ENCODE peak calls at places on chromosome X, in five cellular contexts. One of them, this sample, is unnamed.

GRCh38 chrX:149365552-149365951 is 139.6 kb downstream of the IDS start:
- DNase-seq in HCT116: no peak
- DNase-seq in SK-N-SH: no peak
- DNase-seq in GM12878: no peak
- DNase-seq in K562: no peak
- DNase-seq in this sample: peak

GRCh38 chrX:154437398-154437752 is 421 bp downstream of the GDI1 start:
- DNase-seq in HCT116: no peak
- DNase-seq in SK-N-SH: peak
- DNase-seq in GM12878: no peak
- DNase-seq in K562: no peak
- DNase-seq in this sample: no peak

GRCh38 chrX:16882702-16883486 is 12.7 kb upstream of the RBBP7 start:
- DNase-seq in HCT116: peak
- DNase-seq in SK-N-SH: peak
- DNase-seq in GM12878: peak
- DNase-seq in K562: peak
- DNase-seq in this sample: peak

GRCh38 chrX:70279081-70279480 is 2.9 kb upstream of the RAB41 start:
- DNase-seq in HCT116: no peak
- DNase-seq in SK-N-SH: no peak
- DNase-seq in GM12878: no peak
- DNase-seq in K562: no peak
- DNase-seq in this sample: no peak

GRCh38 chrX:133493366-133493765 is 78.1 kb upstream of the GPC4 start:
- DNase-seq in HCT116: no peak
- DNase-seq in SK-N-SH: no peak
- DNase-seq in GM12878: no peak
- DNase-seq in K562: no peak
- DNase-seq in this sample: no peak

GRCh38 chrX:134932528-134933217 is 58.1 kb upstream of the SMIM10 start:
- DNase-seq in HCT116: no peak
- DNase-seq in SK-N-SH: no peak
- DNase-seq in GM12878: no peak
- DNase-seq in K562: no peak
- DNase-seq in this sample: peak

GRCh38 chrX:100642296-100642695 is 1.7 kb upstream of the SRPX2 start:
- DNase-seq in HCT116: no peak
- DNase-seq in SK-N-SH: no peak
- DNase-seq in GM12878: no peak
- DNase-seq in K562: no peak
- DNase-seq in this sample: no peak

GRCh38 chrX:129701624-129702069 is 37.1 kb upstream of the XPNPEP2 start:
- DNase-seq in HCT116: no peak
- DNase-seq in SK-N-SH: no peak
- DNase-seq in GM12878: no peak
- DNase-seq in K562: no peak
- DNase-seq in this sample: no peak

GRCh38 chrX:78665286-78665685 is 6.2 kb upstream of the RTL3 start:
- DNase-seq in HCT116: no peak
- DNase-seq in SK-N-SH: no peak
- DNase-seq in GM12878: no peak
- DNase-seq in K562: no peak
- DNase-seq in this sample: no peak

GRCh38 chrX:50067435-50068292 is 133.1 kb downstream of the AKAP4 start:
- DNase-seq in HCT116: no peak
- DNase-seq in SK-N-SH: peak
- DNase-seq in GM12878: no peak
- DNase-seq in K562: no peak
- DNase-seq in this sample: peak

GRCh38 chrX:124413244-124413643 is 66.9 kb downstream of the SH2D1A start:
- DNase-seq in HCT116: no peak
- DNase-seq in SK-N-SH: no peak
- DNase-seq in GM12878: no peak
- DNase-seq in K562: no peak
- DNase-seq in this sample: no peak

GRCh38 chrX:104913348-104913747 is 307.1 kb downstream of the TEX13A start:
- DNase-seq in HCT116: no peak
- DNase-seq in SK-N-SH: peak
- DNase-seq in GM12878: no peak
- DNase-seq in K562: peak
- DNase-seq in this sample: peak

GRCh38 chrX:148947399-148948025 is 447.1 kb downstream of the AFF2 start:
- DNase-seq in HCT116: no peak
- DNase-seq in SK-N-SH: no peak
- DNase-seq in GM12878: no peak
- DNase-seq in K562: no peak
- DNase-seq in this sample: no peak

GRCh38 chrX:151901821-151902220 is 10.9 kb upstream of the MAGEA4 start:
- DNase-seq in HCT116: no peak
- DNase-seq in SK-N-SH: no peak
- DNase-seq in GM12878: no peak
- DNase-seq in K562: no peak
- DNase-seq in this sample: no peak

GRCh38 chrX:151902813-151903591 is 9.7 kb upstream of the MAGEA4 start:
- DNase-seq in HCT116: peak
- DNase-seq in SK-N-SH: no peak
- DNase-seq in GM12878: no peak
- DNase-seq in K562: no peak
- DNase-seq in this sample: peak

GRCh38 chrX:151896734-151897474 is 15.8 kb upstream of the MAGEA4 start:
- DNase-seq in HCT116: no peak
- DNase-seq in SK-N-SH: no peak
- DNase-seq in GM12878: no peak
- DNase-seq in K562: no peak
- DNase-seq in this sample: no peak

GRCh38 chrX:151904989-151905388 is 7.7 kb upstream of the MAGEA4 start:
- DNase-seq in HCT116: no peak
- DNase-seq in SK-N-SH: no peak
- DNase-seq in GM12878: no peak
- DNase-seq in K562: no peak
- DNase-seq in this sample: no peak

GRCh38 chrX:151899622-151900021 is 13.1 kb upstream of the MAGEA4 start:
- DNase-seq in HCT116: no peak
- DNase-seq in SK-N-SH: no peak
- DNase-seq in GM12878: no peak
- DNase-seq in K562: no peak
- DNase-seq in this sample: no peak
- TF ChIP-seq ZBTB33 in HCT116: no peak
- TF ChIP-seq ZBTB33 in SK-N-SH: no peak
- TF ChIP-seq ZBTB33 in GM12878: no peak
- TF ChIP-seq ZBTB33 in K562: no peak
- TF ChIP-seq ZBTB33 in this sample: no peak

GRCh38 chrX:118974088-118974907 is at the start of gene LONRF3:
- DNase-seq in HCT116: no peak
- DNase-seq in SK-N-SH: peak
- DNase-seq in GM12878: no peak
- DNase-seq in K562: peak
- DNase-seq in this sample: peak
- TF ChIP-seq ZBTB33 in HCT116: no peak
- TF ChIP-seq ZBTB33 in SK-N-SH: no peak
- TF ChIP-seq ZBTB33 in GM12878: no peak
- TF ChIP-seq ZBTB33 in K562: no peak
- TF ChIP-seq ZBTB33 in this sample: no peak

DNA sequence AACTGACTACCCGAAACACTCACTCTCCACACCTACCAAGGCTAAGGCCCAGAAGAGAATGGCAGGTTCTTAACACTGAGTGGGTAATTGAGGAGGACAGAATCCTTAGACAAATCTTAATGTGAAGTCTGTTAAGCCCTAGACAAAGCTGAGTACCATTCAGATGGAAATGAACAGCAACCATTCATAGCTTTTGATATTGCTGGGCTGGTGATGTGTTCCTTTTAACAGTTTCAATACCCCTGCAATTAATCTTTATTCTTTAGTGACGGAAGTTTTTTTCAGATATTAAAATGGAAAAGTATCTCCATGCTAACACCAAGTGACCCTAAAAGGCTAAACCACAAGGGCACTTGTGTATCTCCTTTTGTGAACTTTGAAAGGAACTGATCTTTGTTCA is 334.9 kb downstream of the OPHN1 start:
- DNase-seq in HCT116: no peak
- DNase-seq in SK-N-SH: no peak
- DNase-seq in GM12878: no peak
- DNase-seq in K562: no peak
- DNase-seq in this sample: no peak
- TF ChIP-seq ZBTB33 in HCT116: no peak
- TF ChIP-seq ZBTB33 in SK-N-SH: no peak
- TF ChIP-seq ZBTB33 in GM12878: no peak
- TF ChIP-seq ZBTB33 in K562: no peak
- TF ChIP-seq ZBTB33 in this sample: no peak

DNA sequence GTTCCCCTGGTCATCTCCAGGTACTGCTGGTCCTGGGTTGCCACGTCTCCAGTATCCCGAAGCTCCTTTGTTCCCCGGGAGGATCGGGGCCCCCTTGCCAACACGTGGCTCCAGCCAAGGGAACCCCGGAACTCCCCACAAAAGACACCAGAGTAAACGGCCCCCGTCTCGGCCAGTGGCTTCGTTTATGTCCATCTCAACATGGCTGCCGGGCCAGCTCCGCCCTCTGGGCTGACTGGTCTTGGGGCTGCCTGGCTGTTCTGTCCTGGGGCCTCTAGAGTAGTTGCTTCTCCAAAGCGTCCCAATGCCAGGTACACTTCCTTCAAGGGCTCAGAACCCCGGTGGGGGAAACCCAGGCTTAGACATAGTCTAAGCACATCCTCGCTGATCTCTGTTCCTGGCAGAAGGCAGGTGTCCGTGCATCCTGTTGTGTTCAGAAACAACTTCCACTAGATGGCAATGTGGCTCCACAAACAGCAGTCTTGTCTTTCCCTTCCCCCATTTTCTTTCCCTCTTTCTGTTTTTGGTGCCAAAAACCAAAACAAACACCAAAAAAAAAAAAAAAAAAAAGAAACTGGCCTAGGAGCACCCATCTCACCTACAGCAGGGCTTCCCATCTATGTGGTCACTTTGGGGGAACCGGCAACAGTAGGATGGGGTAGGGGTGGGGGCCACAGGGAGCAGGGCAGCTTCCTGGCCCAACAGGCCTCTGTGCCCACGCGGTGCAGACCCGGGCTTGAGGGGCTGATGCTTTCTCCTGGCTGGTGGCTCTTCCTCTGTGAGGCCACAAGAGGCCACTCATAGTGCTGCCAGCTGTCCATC is 35.3 kb downstream of the NBDY start:
- DNase-seq in HCT116: peak
- DNase-seq in SK-N-SH: peak
- DNase-seq in GM12878: peak
- DNase-seq in K562: peak
- DNase-seq in this sample: peak
- TF ChIP-seq ZBTB33 in HCT116: no peak
- TF ChIP-seq ZBTB33 in SK-N-SH: no peak
- TF ChIP-seq ZBTB33 in GM12878: no peak
- TF ChIP-seq ZBTB33 in K562: no peak
- TF ChIP-seq ZBTB33 in this sample: no peak

GRCh38 chrX:41445171-41445570 is 2.0 kb upstream of the NYX start:
- DNase-seq in HCT116: no peak
- DNase-seq in SK-N-SH: no peak
- DNase-seq in GM12878: no peak
- DNase-seq in K562: no peak
- DNase-seq in this sample: no peak
- TF ChIP-seq ZBTB33 in HCT116: no peak
- TF ChIP-seq ZBTB33 in SK-N-SH: no peak
- TF ChIP-seq ZBTB33 in GM12878: no peak
- TF ChIP-seq ZBTB33 in K562: no peak
- TF ChIP-seq ZBTB33 in this sample: no peak

GRCh38 chrX:54885740-54886139 is 34.9 kb upstream of the TRO start:
- DNase-seq in HCT116: no peak
- DNase-seq in SK-N-SH: no peak
- DNase-seq in GM12878: no peak
- DNase-seq in K562: no peak
- DNase-seq in this sample: no peak

GRCh38 chrX:54894159-54894558 is 26.5 kb upstream of the TRO start:
- DNase-seq in HCT116: no peak
- DNase-seq in SK-N-SH: no peak
- DNase-seq in GM12878: no peak
- DNase-seq in K562: no peak
- DNase-seq in this sample: no peak

DNA sequence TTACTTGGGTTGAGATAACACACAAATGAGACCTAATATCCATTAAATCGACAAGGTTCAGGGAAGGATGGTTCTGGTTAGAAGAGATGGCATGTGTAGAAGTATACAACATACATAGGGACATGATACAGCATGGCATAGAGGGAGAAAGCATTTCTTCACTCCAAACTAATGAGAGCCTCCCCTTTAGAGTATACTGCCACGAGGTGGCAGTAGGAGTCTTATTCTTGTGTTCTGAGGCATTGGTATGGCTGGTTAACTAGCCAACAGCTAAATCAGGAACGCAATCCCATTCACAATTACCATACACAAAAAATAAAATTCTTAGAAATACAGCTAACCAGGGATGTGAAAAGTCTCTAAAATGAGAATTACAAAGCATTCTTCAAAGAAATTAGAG is 29.1 kb upstream of the TRO start:
- DNase-seq in HCT116: peak
- DNase-seq in SK-N-SH: peak
- DNase-seq in GM12878: no peak
- DNase-seq in K562: peak
- DNase-seq in this sample: peak
- TF ChIP-seq ZBTB33 in HCT116: no peak
- TF ChIP-seq ZBTB33 in SK-N-SH: no peak
- TF ChIP-seq ZBTB33 in GM12878: no peak
- TF ChIP-seq ZBTB33 in K562: no peak
- TF ChIP-seq ZBTB33 in this sample: no peak